ENCODE peak calls at places on chromosomes 16 and 17, in eight cellular contexts. O is endothelial cell of umbilical vein, I is A549, A is HCT116, N is GM12878, Q is WTC11, K is H1, U is K562. T is an unnamed sample.

GRCh38 chr17:76467366-76467765 is at the start of gene AANAT:
- DNase-seq in U (no peak), O (no peak), A (no peak), K (no peak), N (no peak), I (no peak), Q (no peak), T (no peak)

GRCh38 chr17:29357821-29358232 is 32.3 kb upstream of the TAOK1 start:
- DNase-seq in K (no peak), Q (no peak), I (no peak), U (no peak), O (no peak), A (no peak), N (peak), T (peak)

GRCh38 chr17:63474914-63475460 is 1.9 kb upstream of the ACE start:
- DNase-seq in A (no peak), U (no peak), I (no peak), O (no peak), N (no peak), K (no peak), Q (no peak), T (no peak)

GRCh38 chr17:68424861-68425260 is 32.4 kb downstream of the WIPI1 start:
- DNase-seq in I (no peak), Q (peak), K (no peak), O (no peak), A (no peak), U (no peak), N (no peak), T (no peak)

GRCh38 chr16:12229759-12230594 is 253.4 kb downstream of the SNX29 start:
- DNase-seq in U (no peak), I (no peak), N (no peak), Q (no peak), K (no peak), A (no peak), O (no peak), T (no peak)

GRCh38 chr16:82192665-82193064 is 22.6 kb upstream of the MPHOSPH6 start:
- DNase-seq in N (no peak), O (peak), I (no peak), A (no peak), U (no peak), K (no peak), Q (no peak), T (peak)

GRCh38 chr17:63961355-63962207 is 11.1 kb downstream of the SCN4A start:
- DNase-seq in K (peak), I (peak), O (peak), N (no peak), U (peak), A (peak), Q (peak), T (peak)

GRCh38 chr17:2853722-2854580 is 57.7 kb downstream of the RAP1GAP2 start:
- DNase-seq in N (no peak), O (no peak), K (no peak), I (peak), Q (peak), U (peak), A (no peak), T (no peak)

GRCh38 chr16:11916524-11917285 is 949 bp upstream of the GSPT1 start:
- DNase-seq in N (no peak), O (no peak), A (no peak), U (peak), Q (no peak), K (no peak), I (peak), T (no peak)

GRCh38 chr16:66131156-66131807 is 235.2 kb upstream of the CDH5 start:
- DNase-seq in N (no peak), U (no peak), I (no peak), O (no peak), K (no peak), A (no peak), Q (no peak), T (no peak)

GRCh38 chr17:73196500-73196899 is 3.6 kb downstream of the COG1 start:
- DNase-seq in O (peak), U (no peak), Q (peak), K (no peak), A (no peak), I (peak), N (no peak), T (no peak)

GRCh38 chr17:336110-337021 is 16.2 kb downstream of the RPH3AL start:
- DNase-seq in O (peak), N (no peak), K (no peak), U (no peak), Q (no peak), A (no peak), I (no peak), T (no peak)

GRCh38 chr16:58499092-58499511 is 841 bp upstream of the NDRG4 start:
- DNase-seq in N (no peak), Q (no peak), A (no peak), U (no peak), I (no peak), K (no peak), O (no peak), T (no peak)

GRCh38 chr16:86685071-86685470 is 106.7 kb downstream of the FOXL1 start:
- DNase-seq in O (no peak), K (no peak), U (no peak), I (no peak), Q (no peak), A (no peak), N (no peak), T (no peak)

GRCh38 chr17:73165616-73166404 is 1.0 kb downstream of the SSTR2 start:
- DNase-seq in Q (peak), I (no peak), K (no peak), A (no peak), O (no peak), N (no peak), U (no peak), T (peak)

GRCh38 chr17:8160741-8161221 is 2.0 kb downstream of the VAMP2 start:
- DNase-seq in Q (no peak), O (no peak), U (no peak), I (no peak), A (no peak), K (no peak), N (no peak), T (no peak)

GRCh38 chr17:16980813-16981731 is 9.2 kb upstream of the TNFRSF13B start:
- DNase-seq in A (no peak), O (no peak), Q (no peak), N (peak), U (no peak), K (no peak), I (no peak), T (peak)

GRCh38 chr16:46894011-46894672 is 10.0 kb downstream of the GPT2 start:
- DNase-seq in I (no peak), U (no peak), N (no peak), K (no peak), Q (no peak), A (no peak), O (no peak), T (no peak)

DNA sequence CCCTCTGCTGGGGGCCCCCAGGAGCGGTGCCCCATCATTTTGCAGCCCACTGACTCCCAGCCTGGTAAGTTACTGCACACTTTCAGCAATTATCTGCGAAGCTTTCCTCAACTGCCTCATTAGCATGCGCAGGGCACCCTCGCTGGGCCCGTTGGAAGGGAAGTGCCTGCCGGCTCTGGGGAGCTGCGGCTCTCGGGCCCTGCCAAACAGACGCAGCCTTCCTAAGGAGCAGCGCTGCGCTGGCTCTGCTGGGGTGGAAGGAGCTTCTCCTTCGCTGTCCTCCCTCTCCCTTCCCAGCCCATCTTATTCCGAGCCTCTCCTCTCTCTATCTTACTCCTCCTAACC is 71.0 kb downstream of the RBBP6 start:
- DNase-seq in K (no peak), A (no peak), N (no peak), O (peak), U (no peak), Q (peak), I (no peak), T (peak)
- TF ChIP-seq MAX in K (no peak), A (no peak), N (no peak), O (no peak), U (no peak), Q (peak), I (no peak), T (no peak)

DNA sequence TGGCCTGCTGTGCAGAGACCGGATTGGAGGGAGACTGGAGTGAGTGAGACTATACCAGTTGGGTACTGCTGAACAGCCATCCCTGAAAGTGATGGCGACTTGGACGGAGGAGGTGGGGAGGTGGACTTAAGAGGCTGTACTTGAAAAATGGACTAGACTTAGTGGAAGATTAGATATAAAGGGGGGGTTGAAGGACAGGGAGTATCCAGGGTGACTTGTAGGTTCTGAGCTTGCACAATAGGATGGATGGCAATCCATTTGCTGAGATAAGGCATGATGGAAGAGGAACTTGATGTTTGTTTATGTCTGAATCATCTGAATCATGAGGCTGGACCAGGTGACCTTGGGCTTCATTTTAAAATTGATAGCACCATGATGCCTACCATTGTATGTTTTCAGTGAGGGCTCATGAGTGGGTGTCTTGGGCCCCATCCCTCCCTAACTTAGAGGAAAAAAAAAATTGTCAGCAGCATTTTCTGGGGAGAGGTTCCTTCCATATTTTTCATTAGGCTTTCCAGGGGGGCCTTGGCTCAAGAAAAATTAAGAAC is 41.2 kb downstream of the PRKCA start:
- DNase-seq in Q (no peak), K (no peak), N (no peak), O (no peak), I (no peak), U (peak), A (no peak), T (peak)
- TF ChIP-seq MAX in Q (no peak), K (no peak), N (no peak), O (no peak), I (peak), U (no peak), A (no peak), T (no peak)

DNA sequence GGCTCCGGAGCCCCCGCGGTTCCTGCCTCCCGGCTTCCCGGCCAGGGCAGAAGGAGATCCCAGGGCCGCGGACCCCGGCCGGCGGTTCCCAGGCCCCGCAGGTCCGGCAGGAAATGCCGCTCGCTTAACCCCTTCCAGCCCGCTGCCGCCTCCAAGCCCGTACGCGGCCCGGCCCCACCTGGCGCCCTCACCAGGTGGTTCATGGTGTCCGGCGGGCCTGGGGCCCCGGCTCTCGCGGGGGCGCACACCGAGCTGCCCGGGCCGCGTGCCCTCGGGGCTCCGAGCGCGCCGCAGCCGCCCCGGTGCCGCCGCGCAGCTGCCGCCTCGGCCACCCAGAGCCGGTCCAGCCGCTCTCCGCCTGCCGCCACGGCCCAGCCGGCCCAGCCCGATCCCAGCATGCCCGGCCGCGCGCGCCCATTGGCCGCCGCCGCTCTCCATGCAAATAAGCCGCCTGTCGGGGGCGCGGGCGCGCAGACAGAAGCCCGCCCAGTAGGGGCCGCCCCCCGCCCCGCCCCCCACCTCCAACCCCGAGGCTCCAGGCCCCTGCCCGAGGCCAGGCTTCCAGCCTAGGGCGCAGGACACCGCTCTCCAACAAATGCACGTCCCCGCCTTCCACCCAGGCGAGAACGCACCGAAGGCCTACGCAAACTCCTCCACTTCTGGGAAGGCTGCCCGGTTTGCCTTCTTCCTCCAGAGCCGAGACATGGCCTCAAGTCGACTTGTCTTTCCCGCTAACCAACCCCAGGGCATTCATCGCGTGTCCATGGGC is at the start of gene BCAR1:
- DNase-seq in Q (peak), N (no peak), A (no peak), I (peak), U (peak), O (peak), K (peak), T (peak)
- TF ChIP-seq MAX in Q (no peak), N (no peak), A (no peak), I (peak), U (no peak), O (no peak), K (no peak), T (no peak)

GRCh38 chr17:80768936-80769335 is 222.7 kb upstream of the CHMP6 start:
- DNase-seq in O (no peak), I (no peak), A (no peak), U (no peak), K (no peak), Q (no peak), N (no peak), T (no peak)
- TF ChIP-seq MAX in O (no peak), I (no peak), A (no peak), U (no peak), K (no peak), Q (no peak), N (no peak), T (no peak)

GRCh38 chr17:45729284-45729907 is 54.7 kb upstream of the CRHR1 start:
- DNase-seq in A (no peak), I (no peak), U (no peak), K (no peak), Q (no peak), N (no peak), O (no peak), T (no peak)
- TF ChIP-seq MAX in A (no peak), I (no peak), U (no peak), K (no peak), Q (no peak), N (no peak), O (no peak), T (no peak)

DNA sequence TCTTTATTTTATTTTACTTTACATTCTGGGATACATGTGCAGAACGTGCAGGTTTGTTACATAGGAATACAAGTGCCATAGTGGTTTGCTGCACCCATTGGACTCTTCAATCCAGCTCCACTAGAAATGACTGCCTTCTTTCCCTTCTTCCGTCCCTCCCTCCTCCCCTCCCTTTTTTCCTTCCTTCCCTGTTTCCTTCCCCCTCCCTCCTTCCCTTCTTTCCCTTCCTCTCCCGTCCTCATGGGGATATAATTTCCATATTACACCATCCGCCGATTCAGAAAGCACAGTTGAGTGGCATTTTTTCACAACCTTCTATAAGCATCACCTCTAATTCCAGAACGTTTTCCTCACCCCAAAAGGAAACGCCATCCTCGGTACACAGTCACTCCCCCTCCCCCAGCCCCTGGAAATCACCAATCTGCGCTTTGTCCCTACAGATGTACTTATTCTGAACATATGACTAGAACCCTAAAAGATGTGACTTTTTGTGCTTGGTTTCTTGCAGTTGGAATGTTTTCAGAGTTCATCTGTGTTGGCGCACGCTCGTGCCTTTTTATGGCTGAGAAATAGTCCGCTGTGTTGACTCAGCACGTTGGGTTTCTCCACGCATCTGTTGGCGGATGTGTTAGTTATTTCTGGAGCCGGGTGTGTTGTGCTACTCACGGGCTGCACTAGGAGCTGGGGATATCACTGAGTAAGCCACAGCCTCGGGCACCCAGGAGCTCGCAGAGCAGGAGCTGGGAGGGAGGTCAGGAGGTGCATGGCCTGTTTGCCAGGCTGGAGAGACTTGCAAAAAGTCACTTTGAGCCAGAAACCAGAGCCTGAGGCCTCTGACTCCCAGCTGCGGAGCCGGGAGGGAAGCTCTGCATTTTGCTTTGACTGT is 336.4 kb downstream of the SEC14L1 start:
- DNase-seq in Q (no peak), I (no peak), K (no peak), N (no peak), O (peak), A (no peak), U (no peak), T (no peak)
- TF ChIP-seq MAX in Q (no peak), I (no peak), K (no peak), N (no peak), O (no peak), A (no peak), U (no peak), T (no peak)

GRCh38 chr17:59521465-59522126 is 43.8 kb upstream of the DHX40 start:
- DNase-seq in I (peak), A (peak), U (peak), N (peak), O (peak), Q (peak), K (peak), T (peak)
- TF ChIP-seq MAX in I (peak), A (no peak), U (no peak), N (no peak), O (no peak), Q (no peak), K (no peak), T (peak)